ENCODE peak calls at places on chromosome 1, in five cellular contexts. P, M, T, D and L are unnamed samples.

GRCh38 chr1:212621830-212622315 is 13.3 kb downstream of the ATF3 start:
- DNase-seq in T (no peak), P (no peak), M (no peak), D (no peak), L (no peak)

GRCh38 chr1:23624440-23624839 is 65.1 kb upstream of the ID3 start:
- DNase-seq in P (no peak), D (no peak), M (no peak), T (no peak), L (no peak)

GRCh38 chr1:247639381-247639981 is 34.1 kb downstream of the OR2G3 start:
- DNase-seq in P (peak; percentile 67), M (peak; percentile 65), T (no peak), D (no peak), L (peak; percentile 4)

GRCh38 chr1:155245163-155245524 is 10.1 kb downstream of the ENTREP3 start:
- DNase-seq in D (no peak), M (no peak), T (no peak), P (no peak), L (no peak)

GRCh38 chr1:203142684-203143408 is 15.3 kb downstream of the ADORA1 start:
- DNase-seq in P (no peak), D (no peak), T (no peak), M (no peak), L (no peak)

GRCh38 chr1:221824025-221824424 is 82.1 kb upstream of the DUSP10 start:
- DNase-seq in P (no peak), M (no peak), D (no peak), T (no peak), L (peak; percentile 80)

GRCh38 chr1:74517599-74518051 is 5.2 kb upstream of the LRRC53 start:
- DNase-seq in T (no peak), M (no peak), P (no peak), D (peak; percentile 25), L (no peak)

GRCh38 chr1:99869304-99869703 is 19.1 kb downstream of the AGL start:
- DNase-seq in T (no peak), P (no peak), D (no peak), M (no peak), L (peak; percentile 73)

GRCh38 chr1:229643996-229644748 is 18.1 kb downstream of the URB2 start:
- DNase-seq in P (no peak), M (no peak), T (no peak), D (no peak), L (no peak)

GRCh38 chr1:113630340-113631327 is 128.7 kb downstream of the PHTF1 start:
- DNase-seq in P (no peak), D (no peak), T (no peak), M (no peak), L (no peak)

GRCh38 chr1:188023206-188023605 is 1194.5 kb downstream of the PLA2G4A start:
- DNase-seq in T (no peak), P (no peak), M (no peak), D (no peak), L (peak; percentile 85)

GRCh38 chr1:39727221-39727931 is 11.3 kb upstream of the PPIE start:
- DNase-seq in P (no peak), D (peak; percentile 65), T (no peak), M (no peak), L (no peak)

GRCh38 chr1:85085417-85085816 is 37.1 kb upstream of the MCOLN3 start:
- DNase-seq in M (no peak), P (no peak), D (no peak), T (no peak), L (no peak)

GRCh38 chr1:14630986-14631385 is 32.5 kb downstream of the KAZN start:
- DNase-seq in M (no peak), P (no peak), T (no peak), D (no peak), L (no peak)

DNA sequence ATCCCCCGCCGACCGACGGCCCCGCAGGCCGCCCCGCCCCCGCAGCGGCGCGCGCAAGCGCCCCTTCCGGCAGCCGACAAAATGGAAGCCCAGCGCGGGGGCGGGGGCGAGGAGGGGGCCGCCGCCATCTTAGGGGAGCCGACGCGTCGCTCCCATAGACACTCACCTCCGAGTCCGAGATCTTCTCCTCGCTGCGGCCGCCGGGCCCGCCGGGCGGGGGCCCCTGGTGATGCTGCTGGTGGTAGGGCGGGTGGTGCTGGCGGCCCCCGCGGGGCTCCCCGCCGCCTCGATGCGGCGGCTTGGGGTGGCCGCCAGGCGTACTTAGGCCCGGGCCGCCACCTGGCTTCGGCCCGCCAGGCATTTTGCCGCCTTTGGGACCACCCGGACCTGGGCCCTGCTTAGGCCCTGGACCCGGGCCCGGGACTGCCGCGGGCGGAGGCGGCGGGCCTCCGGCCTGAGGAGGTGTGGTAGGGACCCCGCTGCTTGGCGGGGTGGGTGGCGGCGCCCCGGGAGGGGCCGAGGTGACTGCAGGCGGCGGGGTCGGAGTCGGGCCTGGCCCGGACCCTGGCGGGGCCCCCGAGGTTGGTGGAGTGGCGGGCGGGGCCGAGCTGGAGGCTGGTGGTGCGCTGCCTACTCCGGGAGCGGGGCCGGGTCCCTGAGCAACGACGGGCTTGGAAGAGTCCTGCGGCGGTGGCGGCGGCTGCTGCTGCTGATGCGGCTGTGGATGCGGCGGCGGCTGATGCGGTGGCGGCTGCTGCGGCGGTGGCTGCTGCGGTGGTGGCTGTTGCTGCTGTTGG is 691 bp downstream of the SFPQ start:
- DNase-seq in P (peak; percentile 94), D (no peak), T (peak; percentile 50), M (peak; percentile 94), L (peak; percentile 67)
- TF ChIP-seq SMC3 in P (no peak), D (no peak), T (no peak), M (no peak), L (no peak)

GRCh38 chr1:104132386-104132973 is 382.8 kb downstream of the AMY1C start:
- DNase-seq in M (peak; percentile 15), P (peak; percentile 0), T (peak; percentile 28), D (no peak), L (peak; percentile 1)
- H2AFZ ChIP-seq in M (no peak overlapping the region), P (no peak overlapping the region), T (no peak overlapping the region), D (no peak overlapping the region), L (no peak overlapping the region)

DNA sequence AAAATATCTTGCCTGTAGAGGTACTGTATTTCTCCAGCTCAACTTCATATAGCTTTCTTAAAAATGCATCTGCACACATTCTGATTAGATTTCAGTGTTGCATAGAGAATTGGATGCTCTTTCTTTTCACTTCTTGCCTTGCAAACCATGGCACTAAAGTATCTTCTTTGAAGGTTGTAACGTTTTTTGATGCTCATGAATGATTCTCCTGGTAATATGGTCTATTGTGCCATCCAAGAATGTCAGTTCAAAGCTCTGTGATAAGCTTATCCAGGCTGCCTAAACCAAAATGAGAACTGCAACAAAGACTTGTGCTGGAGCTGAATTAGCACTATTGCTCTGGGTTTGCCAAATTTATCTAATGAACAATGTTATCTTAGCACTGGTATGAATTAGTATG is 1.9 kb downstream of the SGIP1 start:
- DNase-seq in T (no peak), D (no peak), M (no peak), P (no peak), L (no peak)
- TF ChIP-seq SMC3 in T (no peak), D (no peak), M (no peak), P (no peak), L (no peak)

GRCh38 chr1:196608401-196609113 is at the start of gene KCNT2:
- DNase-seq in P (peak; percentile 38), D (no peak), M (peak; percentile 90), T (no peak), L (peak; percentile 29)

GRCh38 chr1:196607940-196608339 is 300 bp downstream of the KCNT2 start:
- DNase-seq in P (no peak), T (no peak), M (peak; percentile 32), D (no peak), L (no peak)

GRCh38 chr1:196603651-196604050 is 4.6 kb downstream of the KCNT2 start:
- DNase-seq in M (no peak), D (no peak), T (no peak), P (no peak), L (no peak)

GRCh38 chr1:196611873-196612272 is 3.6 kb upstream of the KCNT2 start:
- DNase-seq in P (no peak), D (no peak), T (no peak), M (no peak), L (no peak)

DNA sequence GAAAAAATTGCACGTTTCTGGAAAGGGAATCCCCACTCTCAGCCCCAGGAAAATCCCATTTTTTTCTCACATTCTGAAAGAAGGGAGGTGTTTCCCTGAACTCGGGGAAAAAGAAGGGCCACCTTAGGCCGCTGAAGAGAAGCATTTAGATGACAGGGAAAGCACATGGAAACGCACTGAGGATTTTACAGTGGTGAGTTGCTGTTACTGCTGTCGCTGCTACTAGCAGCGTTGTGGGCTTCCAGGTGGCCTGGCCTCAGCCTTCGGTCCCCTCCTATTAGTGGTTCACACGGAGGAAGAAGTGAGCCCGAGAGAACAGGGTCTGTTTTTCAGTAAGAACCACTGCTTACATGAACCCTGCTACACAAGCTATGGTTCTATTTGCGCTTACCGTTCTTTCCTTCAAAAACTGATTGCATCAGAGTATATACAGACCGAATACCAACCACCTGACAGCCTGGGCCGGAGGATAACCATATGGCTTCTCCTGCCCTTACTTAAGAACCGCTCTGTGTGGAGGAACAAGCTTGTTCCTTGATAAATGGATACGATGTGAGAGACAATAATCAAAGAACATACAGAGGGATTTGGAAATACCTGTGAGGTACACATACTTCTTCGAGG is 986 bp upstream of the KCNT2 start:
- DNase-seq in T (peak; percentile 1), D (no peak), P (peak; percentile 4), M (peak; percentile 43), L (peak; percentile 11)
- H2AFZ ChIP-seq in T (no peak overlapping the region), D (no peak overlapping the region), P (peak overlapping the region; percentile 52), M (peak overlapping the region; percentile 95), L (peak overlapping the region; percentile 94)